ENCODE peak calls at places on chromosomes 7 and 10, in five cellular contexts. V is psoas muscle, Q is NCI-H2029 treated with DMSO at 0.1 percent for 48 hours, S is NCI-H1436 treated with DMSO at 0.1 percent for 48 hours, B is glomerular endothelial cell. E is an unnamed sample.

GRCh38 chr7:12647364-12648219 is 39.8 kb upstream of the ARL4A start:
- DNase-seq in Q (no peak), B (no peak), V (no peak), S (no peak), E (peak; percentile 26)

GRCh38 chr7:75711634-75712494 is 26.9 kb downstream of the HIP1 start:
- DNase-seq in Q (no peak), S (no peak), V (no peak), B (no peak), E (peak; percentile 52)

GRCh38 chr10:74586088-74586585 is 240.3 kb upstream of the KAT6B start:
- DNase-seq in Q (no peak), V (no peak), B (no peak), S (no peak), E (no peak)

GRCh38 chr10:100803481-100803880 is 58.1 kb downstream of the PAX2 start:
- DNase-seq in V (no peak), S (no peak), Q (no peak), B (no peak), E (no peak)

GRCh38 chr7:39509912-39510311 is 56.3 kb upstream of the YAE1 start:
- DNase-seq in B (no peak), Q (no peak), S (no peak), V (no peak), E (no peak)

GRCh38 chr10:100520811-100521210 is 1.1 kb upstream of the SEC31B start:
- DNase-seq in V (no peak), S (no peak), B (no peak), Q (no peak), E (peak; percentile 74)

GRCh38 chr10:17144757-17145156 is 15.1 kb upstream of the CUBN start:
- DNase-seq in B (no peak), S (no peak), V (no peak), Q (no peak), E (no peak)

GRCh38 chr7:4021413-4021812 is 660.7 kb upstream of the FOXK1 start:
- DNase-seq in B (no peak), S (no peak), V (no peak), Q (no peak), E (no peak)

GRCh38 chr7:155456772-155457543 is 971 bp upstream of the EN2 start:
- DNase-seq in V (peak; percentile 79), B (no peak), S (no peak), Q (peak; percentile 17), E (peak; percentile 63)

GRCh38 chr7:20539201-20539600 is 76.3 kb upstream of the ABCB5 start:
- DNase-seq in S (no peak), V (no peak), B (no peak), Q (no peak), E (peak; percentile 14)

GRCh38 chr10:133396035-133396624 is 2.2 kb downstream of the MTG1 start:
- DNase-seq in B (no peak), S (no peak), V (no peak), Q (no peak), E (no peak)

GRCh38 chr7:65475040-65475726 is 101.5 kb downstream of the ZNF92 start:
- DNase-seq in S (no peak), V (no peak), Q (no peak), B (no peak), E (no peak)

GRCh38 chr10:34319197-34319846 is 495.8 kb downstream of the PARD3 start:
- DNase-seq in S (peak; percentile 89), V (no peak), B (no peak), Q (peak; percentile 83), E (peak; percentile 89)

GRCh38 chr7:155829796-155830470 is 17.7 kb upstream of the SHH start:
- DNase-seq in V (no peak), B (no peak), Q (no peak), S (no peak), E (no peak)

GRCh38 chr10:116247701-116248100 is 25.3 kb downstream of the GFRA1 start:
- DNase-seq in S (no peak), B (no peak), V (no peak), Q (no peak), E (no peak)

GRCh38 chr7:27158436-27159277 is 2.2 kb upstream of the HOXA7 start:
- DNase-seq in V (no peak), S (no peak), B (no peak), Q (no peak), E (no peak)

GRCh38 chr7:36135700-36136099 is 17.4 kb upstream of the EEPD1 start:
- DNase-seq in V (no peak), S (no peak), B (no peak), Q (no peak), E (no peak)

GRCh38 chr10:117960345-117960744 is 86.4 kb downstream of the RAB11FIP2 start:
- DNase-seq in S (no peak), Q (no peak), B (no peak), V (no peak), E (no peak)

GRCh38 chr10:125060851-125061556 is 99.4 kb downstream of the CTBP2 start:
- DNase-seq in Q (no peak), V (peak; percentile 84), S (no peak), B (no peak), E (peak; percentile 81)

GRCh38 chr10:91597397-91597881 is 35.4 kb downstream of the PPP1R3C start:
- DNase-seq in V (no peak), Q (no peak), S (no peak), B (no peak), E (peak; percentile 65)

GRCh38 chr10:102114861-102115618 is 5.1 kb downstream of the LDB1 start:
- DNase-seq in Q (peak; percentile 22), S (no peak), B (no peak), V (peak; percentile 90), E (peak; percentile 75)

GRCh38 chr10:88386204-88386877 is 196.8 kb downstream of the RNLS start:
- DNase-seq in S (no peak), V (no peak), B (no peak), Q (no peak), E (peak; percentile 34)

GRCh38 chr10:29767958-29768357 is 133.2 kb upstream of the SVIL start:
- DNase-seq in B (no peak), S (no peak), V (no peak), Q (no peak), E (no peak)

GRCh38 chr10:59895629-59896116 is 10.7 kb downstream of the CCDC6 start:
- DNase-seq in S (no peak), B (no peak), V (no peak), Q (no peak), E (no peak)

GRCh38 chr10:16481052-16481728 is 40.5 kb downstream of the C1QL3 start:
- DNase-seq in Q (no peak), S (no peak), V (no peak), B (no peak), E (no peak)

GRCh38 chr10:50421026-50421719 is 169.9 kb upstream of the ASAH2 start:
- DNase-seq in B (no peak), S (no peak), Q (no peak), V (no peak), E (peak; percentile 64)

GRCh38 chr7:130345106-130345505 is 490 bp downstream of the CPA5 start:
- DNase-seq in Q (peak; percentile 38), V (no peak), B (no peak), S (no peak), E (no peak)

GRCh38 chr7:17900464-17900863 is 39.8 kb downstream of the SNX13 start:
- DNase-seq in Q (no peak), B (no peak), V (no peak), S (no peak), E (no peak)

GRCh38 chr10:35075228-35075627 is 14.9 kb downstream of the CUL2 start:
- DNase-seq in B (no peak), V (no peak), Q (no peak), S (no peak), E (no peak)

GRCh38 chr10:68542046-68542445 is 14.7 kb upstream of the SLC25A16 start:
- DNase-seq in S (no peak), V (no peak), B (no peak), Q (no peak), E (no peak)

E was measured in fibroblast of pulmonary artery.